ENCODE peak calls at places on chromosome 9, in five cellular contexts. W, T, O, Y and P are unnamed samples.
A peak's percentile ranks its signal among the peaks of the same experiment; 100 is the strongest.

GRCh38 chr9:111916234-111916645 is 19.6 kb downstream of the UGCG start:
- DNase-seq in W (no peak), T (no peak), O (no peak), Y (no peak), P (no peak)

GRCh38 chr9:74500584-74500924 is 3.4 kb downstream of the RORB start:
- DNase-seq in W (no peak), T (no peak), O (no peak), Y (no peak), P (no peak)

GRCh38 chr9:94809778-94810177 is 83.3 kb downstream of the AOPEP start:
- DNase-seq in W (no peak), T (no peak), O (no peak), Y (no peak), P (no peak)

GRCh38 chr9:36486454-36486932 is 86.2 kb upstream of the MELK start:
- DNase-seq in W (no peak), T (no peak), O (no peak), Y (no peak), P (peak; percentile 12)

GRCh38 chr9:107866912-107867311 is 377.3 kb upstream of the KLF4 start:
- DNase-seq in W (no peak), T (no peak), O (no peak), Y (no peak), P (no peak)

GRCh38 chr9:34647651-34648050 is 1.2 kb downstream of the GALT start:
- DNase-seq in W (no peak), T (no peak), O (no peak), Y (no peak), P (no peak)

GRCh38 chr9:113516840-113517577 is 53.5 kb downstream of the RGS3 start:
- DNase-seq in W (no peak), T (no peak), O (peak; percentile 36), Y (no peak), P (no peak)

GRCh38 chr9:9003184-9003583 is 1203.6 kb upstream of the DMAC1 start:
- DNase-seq in W (no peak), T (no peak), O (no peak), Y (no peak), P (peak; percentile 11)

GRCh38 chr9:91177661-91178280 is 183.9 kb downstream of the AUH start:
- DNase-seq in W (no peak), T (no peak), O (peak; percentile 26), Y (no peak), P (no peak)

GRCh38 chr9:123399803-123400378 is 43.9 kb downstream of the CRB2 start:
- DNase-seq in W (no peak), T (no peak), O (no peak), Y (no peak), P (no peak)

GRCh38 chr9:75604661-75605060 is 285.8 kb upstream of the PCSK5 start:
- DNase-seq in W (no peak), T (no peak), O (no peak), Y (no peak), P (no peak)

GRCh38 chr9:127104465-127105311 is 17.7 kb downstream of the ANGPTL2 start:
- DNase-seq in W (no peak), T (no peak), O (no peak), Y (no peak), P (no peak)

GRCh38 chr9:899440-900184 is 58.1 kb downstream of the DMRT1 start:
- DNase-seq in W (no peak), T (no peak), O (no peak), Y (no peak), P (no peak)

GRCh38 chr9:35611230-35611797 is 6.3 kb downstream of the TESK1 start:
- DNase-seq in W (no peak), T (peak; percentile 50), O (peak; percentile 45), Y (no peak), P (no peak)

GRCh38 chr9:101029300-101030021 is 934 bp downstream of the PLPPR1 start:
- DNase-seq in W (peak; percentile 17), T (no peak), O (no peak), Y (peak; percentile 33), P (no peak)

GRCh38 chr9:134930404-134930803 is 12.7 kb upstream of the FCN1 start:
- DNase-seq in W (no peak), T (no peak), O (no peak), Y (no peak), P (no peak)

GRCh38 chr9:97067490-97067889 is 28.5 kb upstream of the CTSV start:
- DNase-seq in W (no peak), T (no peak), O (no peak), Y (no peak), P (no peak)

GRCh38 chr9:37953775-37954437 is 50.0 kb upstream of the SLC25A51 start:
- DNase-seq in W (no peak), T (peak; percentile 75), O (no peak), Y (peak; percentile 28), P (no peak)

GRCh38 chr9:109799792-109800191 is 19.8 kb downstream of the PALM2AKAP2 start:
- DNase-seq in W (no peak), T (no peak), O (no peak), Y (no peak), P (no peak)

GRCh38 chr9:96256800-96257199 is 45.2 kb downstream of the HSD17B3 start:
- DNase-seq in W (no peak), T (no peak), O (no peak), Y (no peak), P (no peak)

GRCh38 chr9:136401173-136401922 is 1.4 kb upstream of the SNAPC4 start:
- DNase-seq in W (no peak), T (no peak), O (no peak), Y (no peak), P (no peak)

GRCh38 chr9:89622933-89623861 is 18.4 kb downstream of the GADD45G start:
- DNase-seq in W (no peak), T (no peak), O (peak; percentile 48), Y (no peak), P (peak; percentile 89)

GRCh38 chr9:135468866-135469521 is 10.6 kb upstream of the PPP1R26 start:
- DNase-seq in W (no peak), T (no peak), O (no peak), Y (no peak), P (no peak)

GRCh38 chr9:18890372-18890771 is 142.6 kb downstream of the SAXO1 start:
- DNase-seq in W (no peak), T (no peak), O (no peak), Y (no peak), P (no peak)

GRCh38 chr9:104980039-104980654 is 52.2 kb upstream of the ABCA1 start:
- DNase-seq in W (no peak), T (no peak), O (no peak), Y (no peak), P (no peak)

GRCh38 chr9:94718936-94719335 is 7.6 kb upstream of the AOPEP start:
- DNase-seq in W (no peak), T (no peak), O (no peak), Y (no peak), P (no peak)

GRCh38 chr9:34169125-34169524 is 9.7 kb upstream of the UBAP1 start:
- DNase-seq in W (no peak), T (no peak), O (no peak), Y (no peak), P (no peak)

GRCh38 chr9:37395663-37396062 is 26.8 kb upstream of the GRHPR start:
- DNase-seq in W (no peak), T (no peak), O (no peak), Y (no peak), P (no peak)

GRCh38 chr9:79353856-79354520 is 217.8 kb upstream of the TLE4 start:
- DNase-seq in W (no peak), T (no peak), O (no peak), Y (no peak), P (no peak)

GRCh38 chr9:17625644-17626388 is 47.0 kb downstream of the SH3GL2 start:
- DNase-seq in W (no peak), T (no peak), O (no peak), Y (no peak), P (no peak)

GRCh38 chr9:121107041-121107440 is 32.3 kb downstream of the CNTRL start:
- DNase-seq in W (no peak), T (no peak), O (no peak), Y (no peak), P (no peak)

GRCh38 chr9:90975666-90976538 is 174.3 kb downstream of the SYK start:
- DNase-seq in W (no peak), T (no peak), O (no peak), Y (no peak), P (no peak)

GRCh38 chr9:20297646-20298084 is 324.6 kb downstream of the MLLT3 start:
- DNase-seq in W (no peak), T (peak; percentile 63), O (no peak), Y (no peak), P (no peak)

GRCh38 chr9:77022783-77023440 is 3.5 kb downstream of the FOXB2 start:
- DNase-seq in W (no peak), T (no peak), O (no peak), Y (no peak), P (no peak)

GRCh38 chr9:137515338-137515724 is 34.9 kb downstream of the PNPLA7 start:
- DNase-seq in W (no peak), T (no peak), O (no peak), Y (no peak), P (no peak)
- H3K27ac ChIP-seq in W (no peak overlapping the region), T (no peak overlapping the region), O (no peak overlapping the region), Y (no peak overlapping the region), P (no peak overlapping the region)

DNA sequence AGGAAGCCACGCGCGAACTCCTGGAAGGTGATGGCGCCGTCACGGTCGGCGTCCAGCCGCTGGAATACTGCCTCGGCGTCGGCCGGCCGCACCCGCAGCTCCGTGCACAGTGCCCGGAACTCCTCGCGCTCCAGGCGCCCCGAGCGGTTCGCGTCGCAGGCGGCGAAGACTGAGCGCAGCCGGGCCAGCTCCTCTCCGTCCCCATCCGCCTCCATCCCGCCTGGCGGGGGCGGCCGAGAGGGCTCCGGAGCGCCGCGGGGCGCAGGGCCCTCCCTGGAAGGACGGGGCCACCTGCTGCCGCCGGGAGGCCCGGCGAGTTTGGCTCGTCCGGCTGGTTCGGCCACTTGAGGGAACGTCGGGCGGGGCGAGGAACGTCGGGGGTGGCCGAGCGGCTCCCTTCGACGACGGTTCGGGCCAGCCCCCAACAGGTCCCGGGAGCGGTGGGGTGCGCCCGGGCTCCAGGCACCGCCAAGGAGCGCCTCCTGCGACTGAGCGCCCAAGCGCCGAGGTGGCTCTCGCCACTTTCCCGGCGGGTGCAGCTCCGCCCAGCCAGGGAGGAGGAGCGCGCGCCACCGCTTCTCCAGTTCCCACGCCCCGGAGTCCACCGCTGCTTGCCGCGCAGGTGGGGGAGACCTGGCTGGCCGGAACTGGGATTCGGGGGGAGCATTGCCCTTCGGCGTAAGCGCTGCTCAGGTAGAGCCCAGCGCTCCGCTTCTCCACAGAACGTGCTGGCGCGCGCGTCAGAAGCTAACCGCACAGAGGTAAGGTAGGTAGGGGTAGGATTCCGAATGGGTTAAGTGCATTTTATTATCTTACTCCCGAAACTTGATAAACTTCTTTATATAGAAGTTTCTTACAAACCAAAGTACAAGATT is at the start of gene RASEF:
- DNase-seq in W (peak; percentile 66), T (no peak), O (peak; percentile 82), Y (peak; percentile 57), P (no peak)
- TF ChIP-seq CTCF in W (peak; percentile 8), T (no peak), O (no peak), Y (peak; percentile 13), P (no peak)

GRCh38 chr9:27350382-27350781 is 53.4 kb upstream of the EQTN start:
- DNase-seq in W (no peak), T (no peak), O (no peak), Y (no peak), P (no peak)
- TF ChIP-seq POLR2A in W (no peak), T (no peak), O (no peak), Y (no peak), P (no peak)

GRCh38 chr9:98462310-98462709 is 206.9 kb upstream of the TBC1D2 start:
- DNase-seq in W (no peak), T (no peak), O (no peak), Y (no peak), P (no peak)
- H3K27ac ChIP-seq in W (no peak overlapping the region), T (no peak overlapping the region), O (no peak overlapping the region), Y (no peak overlapping the region), P (no peak overlapping the region)